ENCODE peak calls at places on chromosomes 7 and 10, in five cellular contexts. S is foreskin fibroblast; K is activated CD8-positive, alpha-beta memory T cell treated with anti-CD3 and anti-CD28 coated beads for 24 hours; O is RWPE1; G is midbrain. I is an unnamed sample.

GRCh38 chr7:65953890-65954289 is 28.1 kb downstream of the GUSB start:
- DNase-seq in S (no peak), K (no peak), O (no peak), G (no peak), I (no peak)

GRCh38 chr7:99109108-99110051 is 34.5 kb downstream of the SMURF1 start:
- DNase-seq in S (no peak), K (no peak), O (no peak), G (peak; percentile 61), I (no peak)

GRCh38 chr10:5146920-5147254 is 38.1 kb downstream of the AKR1C8 start:
- DNase-seq in S (no peak), K (no peak), O (no peak), G (no peak), I (peak; percentile 30)

GRCh38 chr7:95045236-95045923 is 138.0 kb downstream of the PPP1R9A start:
- DNase-seq in S (peak; percentile 10), K (no peak), O (no peak), G (peak; percentile 32), I (no peak)

GRCh38 chr10:86387221-86387794 is 20.7 kb upstream of the GRID1 start:
- DNase-seq in S (no peak), K (no peak), O (no peak), G (no peak), I (no peak)

GRCh38 chr7:87344446-87344845 is 1.0 kb upstream of the CROT start:
- DNase-seq in S (no peak), K (no peak), O (peak; percentile 24), G (no peak), I (no peak)

GRCh38 chr7:16347461-16348192 is 73.7 kb downstream of the CRPPA start:
- DNase-seq in S (peak; percentile 68), K (no peak), O (no peak), G (no peak), I (no peak)

GRCh38 chr7:112981966-112982365 is 104.7 kb downstream of the GPR85 start:
- DNase-seq in S (no peak), K (no peak), O (no peak), G (no peak), I (no peak)

GRCh38 chr10:75400769-75401568 is 595 bp downstream of the ZNF503 start:
- DNase-seq in S (peak; percentile 55), K (peak; percentile 70), O (peak; percentile 58), G (peak; percentile 15), I (peak; percentile 46)

GRCh38 chr7:41809487-41810257 is 106.8 kb upstream of the INHBA start:
- DNase-seq in S (peak; percentile 41), K (no peak), O (no peak), G (no peak), I (no peak)

GRCh38 chr7:26486153-26486552 is 194.5 kb downstream of the SNX10 start:
- DNase-seq in S (no peak), K (no peak), O (no peak), G (no peak), I (no peak)

GRCh38 chr7:128113839-128114238 is 82.6 kb upstream of the LRRC4 start:
- DNase-seq in S (no peak), K (peak; percentile 52), O (no peak), G (no peak), I (no peak)

GRCh38 chr10:61785410-61786105 is 115.9 kb upstream of the ARID5B start:
- DNase-seq in S (no peak), K (no peak), O (no peak), G (no peak), I (no peak)

GRCh38 chr7:93366816-93367215 is 134.7 kb downstream of the VPS50 start:
- DNase-seq in S (no peak), K (no peak), O (no peak), G (no peak), I (no peak)

GRCh38 chr7:20320786-20321185 is 9.9 kb upstream of the ITGB8 start:
- DNase-seq in S (no peak), K (no peak), O (no peak), G (no peak), I (no peak)

GRCh38 chr7:47435889-47436312 is 146.0 kb downstream of the TNS3 start:
- DNase-seq in S (peak; percentile 68), K (no peak), O (peak; percentile 68), G (peak; percentile 77), I (peak; percentile 72)

GRCh38 chr7:2863461-2864066 is 19.5 kb upstream of the GNA12 start:
- DNase-seq in S (peak; percentile 96), K (peak; percentile 89), O (peak; percentile 89), G (peak; percentile 19), I (peak; percentile 76)

GRCh38 chr7:14834456-14834855 is 68.1 kb downstream of the DGKB start:
- DNase-seq in S (no peak), K (no peak), O (no peak), G (no peak), I (no peak)